ENCODE peak calls at places on chromosomes 4 and X, in eight cellular contexts. T is left kidney, N is EL, A is left ventricle myocardium inferior, Z is COR-L47, B is HFFc6, X is right lobe of liver, Y is NCI-H446 treated with DMSO at 0.1 percent for 48 hours. O is an unnamed sample.

GRCh38 chrX:53723381-53723780 is 36.9 kb upstream of the HUWE1 start:
- DNase-seq in T (no peak), N (no peak), A (no peak), Z (no peak), B (no peak), X (no peak), Y (no peak), O (no peak)

GRCh38 chrX:8632949-8633348 is 99.0 kb downstream of the ANOS1 start:
- DNase-seq in T (no peak), N (no peak), A (no peak), Z (no peak), B (no peak), X (no peak), Y (no peak), O (no peak)

GRCh38 chr4:189088783-189089182 is 851.9 kb upstream of the FRG1 start:
- DNase-seq in T (no peak), N (no peak), A (no peak), Z (peak), B (no peak), X (no peak), Y (no peak), O (no peak)

GRCh38 chr4:82710202-82710929 is 88.2 kb downstream of the SCD5 start:
- DNase-seq in T (no peak), N (no peak), A (no peak), Z (no peak), B (no peak), X (no peak), Y (no peak), O (no peak)

GRCh38 chr4:78776729-78777555 is 792 bp downstream of the BMP2K start:
- DNase-seq in T (peak), N (peak), A (peak), Z (peak), B (peak), X (peak), Y (no peak), O (peak)

GRCh38 chr4:6546681-6547447 is 28.1 kb upstream of the MAN2B2 start:
- DNase-seq in T (peak), N (peak), A (no peak), Z (peak), B (peak), X (no peak), Y (peak), O (no peak)

GRCh38 chr4:41334182-41334581 is 77.5 kb downstream of the UCHL1 start:
- DNase-seq in T (peak), N (no peak), A (no peak), Z (no peak), B (no peak), X (no peak), Y (no peak), O (no peak)

GRCh38 chrX:38864165-38864564 is 62.9 kb downstream of the MID1IP1 start:
- DNase-seq in T (no peak), N (no peak), A (no peak), Z (no peak), B (peak), X (no peak), Y (no peak), O (no peak)

GRCh38 chr4:18847276-18847890 is 825.8 kb upstream of the LCORL start:
- DNase-seq in T (peak), N (peak), A (no peak), Z (peak), B (peak), X (no peak), Y (peak), O (no peak)

GRCh38 chr4:182823576-182823975 is 93.6 kb downstream of the DCTD start:
- DNase-seq in T (no peak), N (no peak), A (no peak), Z (no peak), B (no peak), X (no peak), Y (no peak), O (no peak)

GRCh38 chr4:151627491-151627890 is 133.3 kb downstream of the GATB start:
- DNase-seq in T (no peak), N (peak), A (no peak), Z (no peak), B (peak), X (no peak), Y (no peak), O (no peak)

GRCh38 chr4:84965558-84966381 is 720 bp downstream of the WDFY3 start:
- DNase-seq in T (peak), N (peak), A (peak), Z (peak), B (no peak), X (peak), Y (no peak), O (no peak)